ENCODE peak calls at places on chromosomes 16 and 17, in four cellular contexts. One of them, this sample, is unnamed.

GRCh38 chr17:41559548-41559947 is 12.3 kb downstream of the KRT9 start:
- DNase-seq in heart left ventricle: no peak
- DNase-seq in AG04450: no peak
- DNase-seq in foreskin fibroblast: peak
- DNase-seq in this sample: no peak

GRCh38 chr17:21295036-21295952 is 10.8 kb downstream of the MAP2K3 start:
- DNase-seq in heart left ventricle: peak
- DNase-seq in AG04450: no peak
- DNase-seq in foreskin fibroblast: no peak
- DNase-seq in this sample: no peak

GRCh38 chr17:10309003-10309974 is 63.5 kb downstream of the MYH13 start:
- DNase-seq in heart left ventricle: no peak
- DNase-seq in AG04450: no peak
- DNase-seq in foreskin fibroblast: no peak
- DNase-seq in this sample: no peak

GRCh38 chr17:50048146-50048720 is 7.7 kb upstream of the ITGA3 start:
- DNase-seq in heart left ventricle: no peak
- DNase-seq in AG04450: no peak
- DNase-seq in foreskin fibroblast: no peak
- DNase-seq in this sample: no peak

GRCh38 chr16:86806838-86807351 is 228.5 kb downstream of the FOXL1 start:
- DNase-seq in heart left ventricle: no peak
- DNase-seq in AG04450: peak
- DNase-seq in foreskin fibroblast: no peak
- DNase-seq in this sample: no peak

GRCh38 chr17:32927724-32928526 is at the start of gene TMEM98:
- DNase-seq in heart left ventricle: no peak
- DNase-seq in AG04450: no peak
- DNase-seq in foreskin fibroblast: peak
- DNase-seq in this sample: no peak

GRCh38 chr16:3637371-3637923 is 17.0 kb upstream of the DNASE1 start:
- DNase-seq in heart left ventricle: no peak
- DNase-seq in AG04450: no peak
- DNase-seq in foreskin fibroblast: no peak
- DNase-seq in this sample: no peak

GRCh38 chr16:82160226-82160625 is 9.8 kb downstream of the MPHOSPH6 start:
- DNase-seq in heart left ventricle: no peak
- DNase-seq in AG04450: no peak
- DNase-seq in foreskin fibroblast: no peak
- DNase-seq in this sample: no peak

GRCh38 chr17:7846063-7846735 is 8.7 kb upstream of the TMEM88 start:
- DNase-seq in heart left ventricle: no peak
- DNase-seq in AG04450: no peak
- DNase-seq in foreskin fibroblast: no peak
- DNase-seq in this sample: no peak

GRCh38 chr16:48001306-48001885 is 154.4 kb downstream of the ABCC12 start:
- DNase-seq in heart left ventricle: no peak
- DNase-seq in AG04450: no peak
- DNase-seq in foreskin fibroblast: no peak
- DNase-seq in this sample: no peak

GRCh38 chr16:85927938-85928337 is 29.0 kb downstream of the IRF8 start:
- DNase-seq in heart left ventricle: no peak
- DNase-seq in AG04450: no peak
- DNase-seq in foreskin fibroblast: no peak
- DNase-seq in this sample: no peak

GRCh38 chr16:72657164-72657563 is 390.8 kb downstream of the ZFHX3 start:
- DNase-seq in heart left ventricle: no peak
- DNase-seq in AG04450: no peak
- DNase-seq in foreskin fibroblast: no peak
- DNase-seq in this sample: no peak

GRCh38 chr16:70778901-70779309 is 22.1 kb downstream of the VAC14 start:
- DNase-seq in heart left ventricle: peak
- DNase-seq in AG04450: peak
- DNase-seq in foreskin fibroblast: peak
- DNase-seq in this sample: peak

GRCh38 chr17:1649116-1649843 is 386 bp downstream of the RILP start:
- DNase-seq in heart left ventricle: peak
- DNase-seq in AG04450: peak
- DNase-seq in foreskin fibroblast: peak
- DNase-seq in this sample: peak

GRCh38 chr16:30987581-30988190 is 2.7 kb downstream of the HSD3B7 start:
- DNase-seq in heart left ventricle: no peak
- DNase-seq in AG04450: no peak
- DNase-seq in foreskin fibroblast: no peak
- DNase-seq in this sample: no peak

GRCh38 chr17:45138911-45139532 is 3.5 kb downstream of the ACBD4 start:
- DNase-seq in heart left ventricle: no peak
- DNase-seq in AG04450: no peak
- DNase-seq in foreskin fibroblast: no peak
- DNase-seq in this sample: no peak

GRCh38 chr16:27265982-27266381 is 2.6 kb downstream of the NSMCE1 start:
- DNase-seq in heart left ventricle: no peak
- DNase-seq in AG04450: no peak
- DNase-seq in foreskin fibroblast: no peak
- DNase-seq in this sample: no peak

GRCh38 chr17:38746004-38746892 is 1.9 kb downstream of the PCGF2 start:
- DNase-seq in heart left ventricle: no peak
- DNase-seq in AG04450: no peak
- DNase-seq in foreskin fibroblast: no peak
- DNase-seq in this sample: no peak

GRCh38 chr17:38746893-38747384 is 1.2 kb downstream of the PCGF2 start:
- DNase-seq in heart left ventricle: no peak
- DNase-seq in AG04450: no peak
- DNase-seq in foreskin fibroblast: no peak
- DNase-seq in this sample: no peak

GRCh38 chr17:38748329-38749221 is at the start of gene PCGF2:
- DNase-seq in heart left ventricle: peak
- DNase-seq in AG04450: peak
- DNase-seq in foreskin fibroblast: peak
- DNase-seq in this sample: peak

GRCh38 chr17:38749222-38750043 is 1.3 kb upstream of the PCGF2 start:
- DNase-seq in heart left ventricle: peak
- DNase-seq in AG04450: no peak
- DNase-seq in foreskin fibroblast: peak
- DNase-seq in this sample: peak

GRCh38 chr17:38747385-38748328 is 479 bp downstream of the PCGF2 start:
- DNase-seq in heart left ventricle: peak
- DNase-seq in AG04450: no peak
- DNase-seq in foreskin fibroblast: no peak
- DNase-seq in this sample: no peak
- TF ChIP-seq CTCF in heart left ventricle: peak
- TF ChIP-seq CTCF in AG04450: no peak
- TF ChIP-seq CTCF in foreskin fibroblast: no peak
- TF ChIP-seq CTCF in this sample: no peak

GRCh38 chr16:52526429-52526828 is 20.5 kb downstream of the TOX3 start:
- DNase-seq in heart left ventricle: no peak
- DNase-seq in AG04450: no peak
- DNase-seq in foreskin fibroblast: no peak
- DNase-seq in this sample: no peak

GRCh38 chr16:52532384-52532783 is 14.6 kb downstream of the TOX3 start:
- DNase-seq in heart left ventricle: no peak
- DNase-seq in AG04450: no peak
- DNase-seq in foreskin fibroblast: no peak
- DNase-seq in this sample: no peak

GRCh38 chr16:52529226-52529625 is 17.7 kb downstream of the TOX3 start:
- DNase-seq in heart left ventricle: no peak
- DNase-seq in AG04450: no peak
- DNase-seq in foreskin fibroblast: no peak
- DNase-seq in this sample: no peak

GRCh38 chr16:52526830-52527229 is 20.1 kb downstream of the TOX3 start:
- DNase-seq in heart left ventricle: no peak
- DNase-seq in AG04450: no peak
- DNase-seq in foreskin fibroblast: no peak
- DNase-seq in this sample: no peak

DNA sequence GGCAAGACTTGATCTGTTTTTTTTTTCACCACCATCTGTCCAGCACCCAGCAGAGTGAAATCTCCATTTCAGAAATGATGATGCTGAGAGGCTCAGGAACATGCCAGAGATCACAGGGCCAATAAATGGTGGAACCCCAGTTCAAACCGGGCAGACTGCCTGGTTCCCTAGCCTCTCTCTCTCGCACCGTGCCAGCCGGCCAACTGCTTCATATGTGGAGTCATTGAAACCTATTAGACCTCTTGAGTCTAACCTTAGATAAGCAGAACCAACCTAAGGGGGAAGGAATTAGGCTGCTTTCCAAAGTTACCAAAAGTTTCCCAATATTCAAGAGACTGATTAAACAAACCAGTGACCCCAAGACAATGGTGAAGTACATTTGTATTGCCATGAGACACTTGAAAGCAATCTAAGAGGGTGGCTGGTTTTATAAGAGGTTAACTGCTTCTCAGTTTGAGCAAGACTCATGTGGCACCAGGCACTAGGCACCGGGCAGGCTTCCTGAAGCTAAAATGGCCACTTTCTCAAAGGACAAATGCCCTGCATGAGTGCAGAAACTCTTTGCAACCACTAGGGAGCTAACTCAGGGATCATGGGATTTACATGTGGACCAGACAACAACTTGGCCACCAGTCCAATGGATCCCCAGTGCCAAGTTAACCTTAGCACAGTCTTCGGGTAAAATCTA is 18.4 kb downstream of the TOX3 start:
- DNase-seq in heart left ventricle: no peak
- DNase-seq in AG04450: no peak
- DNase-seq in foreskin fibroblast: no peak
- DNase-seq in this sample: no peak
- TF ChIP-seq CTCF in heart left ventricle: no peak
- TF ChIP-seq CTCF in AG04450: no peak
- TF ChIP-seq CTCF in foreskin fibroblast: no peak
- TF ChIP-seq CTCF in this sample: no peak

DNA sequence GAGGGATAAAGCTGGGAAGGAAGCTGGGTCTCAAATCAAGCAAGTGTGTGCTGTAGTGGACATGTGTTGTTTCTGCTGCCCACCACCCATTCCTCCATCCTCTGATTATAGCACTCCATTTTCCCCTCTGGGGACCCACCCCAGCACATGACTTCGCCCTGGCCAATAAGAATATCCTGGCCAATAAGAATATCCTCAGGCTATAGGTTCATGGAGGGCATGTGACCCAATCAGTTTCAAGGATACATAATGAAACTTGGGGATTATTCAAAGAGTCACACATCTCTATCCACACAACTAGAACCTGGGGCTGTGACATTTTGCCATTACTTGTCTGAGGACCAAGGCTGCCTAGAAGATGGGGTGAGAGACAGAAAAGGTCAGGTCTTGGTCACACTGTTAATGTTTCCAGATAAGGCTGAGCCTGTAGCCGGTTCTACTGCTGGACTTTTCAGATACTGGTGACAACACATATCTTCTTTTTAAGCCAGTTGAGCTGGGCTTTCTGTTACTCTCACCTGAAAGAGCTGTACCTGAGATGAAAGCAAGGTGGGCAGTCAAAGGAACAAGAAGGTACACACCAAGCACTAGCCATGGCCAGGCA is 33.7 kb downstream of the MYO18A start:
- DNase-seq in heart left ventricle: no peak
- DNase-seq in AG04450: no peak
- DNase-seq in foreskin fibroblast: no peak
- DNase-seq in this sample: no peak
- TF ChIP-seq CTCF in heart left ventricle: no peak
- TF ChIP-seq CTCF in AG04450: no peak
- TF ChIP-seq CTCF in foreskin fibroblast: no peak
- TF ChIP-seq CTCF in this sample: no peak

GRCh38 chr17:59534583-59534982 is 30.8 kb upstream of the DHX40 start:
- DNase-seq in heart left ventricle: no peak
- DNase-seq in AG04450: no peak
- DNase-seq in foreskin fibroblast: no peak
- DNase-seq in this sample: no peak
- TF ChIP-seq CTCF in heart left ventricle: no peak
- TF ChIP-seq CTCF in AG04450: peak
- TF ChIP-seq CTCF in foreskin fibroblast: peak
- TF ChIP-seq CTCF in this sample: no peak

GRCh38 chr16:25108054-25108453 is 3.5 kb upstream of the LCMT1 start:
- DNase-seq in heart left ventricle: no peak
- DNase-seq in AG04450: no peak
- DNase-seq in foreskin fibroblast: no peak
- DNase-seq in this sample: no peak
- TF ChIP-seq CTCF in heart left ventricle: no peak
- TF ChIP-seq CTCF in AG04450: peak
- TF ChIP-seq CTCF in foreskin fibroblast: no peak
- TF ChIP-seq CTCF in this sample: no peak

GRCh38 chr17:17708816-17709215 is 27.6 kb downstream of the RAI1 start:
- DNase-seq in heart left ventricle: no peak
- DNase-seq in AG04450: no peak
- DNase-seq in foreskin fibroblast: no peak
- DNase-seq in this sample: no peak

GRCh38 chr17:17703608-17703919 is 22.3 kb downstream of the RAI1 start:
- DNase-seq in heart left ventricle: no peak
- DNase-seq in AG04450: no peak
- DNase-seq in foreskin fibroblast: no peak
- DNase-seq in this sample: no peak

GRCh38 chr17:17708301-17708700 is 27.0 kb downstream of the RAI1 start:
- DNase-seq in heart left ventricle: no peak
- DNase-seq in AG04450: no peak
- DNase-seq in foreskin fibroblast: no peak
- DNase-seq in this sample: no peak

GRCh38 chr17:17704931-17705330 is 23.7 kb downstream of the RAI1 start:
- DNase-seq in heart left ventricle: no peak
- DNase-seq in AG04450: no peak
- DNase-seq in foreskin fibroblast: no peak
- DNase-seq in this sample: no peak

GRCh38 chr17:17706140-17707060 is 25.1 kb downstream of the RAI1 start:
- DNase-seq in heart left ventricle: no peak
- DNase-seq in AG04450: no peak
- DNase-seq in foreskin fibroblast: no peak
- DNase-seq in this sample: no peak
- TF ChIP-seq CTCF in heart left ventricle: no peak
- TF ChIP-seq CTCF in AG04450: peak
- TF ChIP-seq CTCF in foreskin fibroblast: no peak
- TF ChIP-seq CTCF in this sample: no peak

DNA sequence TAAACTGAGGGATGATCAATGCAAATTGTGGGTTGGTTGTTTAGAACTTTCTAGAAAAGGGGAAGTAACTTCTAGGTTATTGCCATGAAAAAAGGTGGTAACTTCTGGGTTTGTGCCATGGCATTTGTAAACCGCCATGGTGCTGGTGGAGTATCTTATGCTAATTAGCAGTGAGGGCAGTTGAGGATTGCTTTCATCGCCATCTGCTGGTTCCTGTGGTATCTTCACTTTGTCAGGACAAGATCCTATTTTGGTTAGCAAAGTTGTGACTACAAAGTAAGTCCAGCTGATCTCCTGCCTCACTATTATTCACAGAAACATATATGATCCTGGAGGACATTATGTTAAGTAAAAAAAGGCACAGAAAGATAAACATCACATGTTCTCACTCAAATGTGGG is 1332.3 kb downstream of the CDH11 start:
- DNase-seq in heart left ventricle: no peak
- DNase-seq in AG04450: no peak
- DNase-seq in foreskin fibroblast: no peak
- DNase-seq in this sample: no peak
- TF ChIP-seq CTCF in heart left ventricle: no peak
- TF ChIP-seq CTCF in AG04450: no peak
- TF ChIP-seq CTCF in foreskin fibroblast: no peak
- TF ChIP-seq CTCF in this sample: no peak

This sample was measured in AG09319.